ENCODE peak calls at places on chromosomes 16 and 17, in eight cellular contexts. R is hepatocyte, D is neural progenitor cell, H is GM23248, E is PC-3, V is HCT116, Z is GM23338, P is SK-N-SH. B is an unnamed sample.

GRCh38 chr16:15043344-15043743 is 12.5 kb downstream of the NTAN1 start:
- DNase-seq in R (no peak), D (no peak), H (peak; percentile 52), E (peak; percentile 67), V (no peak), Z (no peak), P (no peak), B (no peak)

GRCh38 chr16:2468725-2469398 is 2.2 kb upstream of the NTN3 start:
- DNase-seq in R (no peak), D (peak; percentile 47), H (no peak), E (no peak), V (no peak), Z (peak; percentile 42), P (peak; percentile 89), B (peak; percentile 99)

GRCh38 chr17:80696456-80696855 is 151.8 kb downstream of the RPTOR start:
- DNase-seq in R (no peak), D (no peak), H (peak; percentile 53), E (no peak), V (no peak), Z (no peak), P (peak; percentile 65), B (no peak)

GRCh38 chr16:85430523-85431381 is 182.4 kb upstream of the GSE1 start:
- DNase-seq in R (no peak), D (no peak), H (no peak), E (no peak), V (no peak), Z (no peak), P (peak; percentile 72), B (no peak)

GRCh38 chr17:55068862-55069771 is 100.6 kb downstream of the STXBP4 start:
- DNase-seq in R (no peak), D (no peak), H (no peak), E (no peak), V (no peak), Z (no peak), P (no peak), B (no peak)

GRCh38 chr16:88459366-88460055 is 6.4 kb downstream of the ZFPM1 start:
- DNase-seq in R (peak; percentile 40), D (no peak), H (no peak), E (no peak), V (no peak), Z (no peak), P (no peak), B (no peak)

GRCh38 chr17:56699186-56699895 is 105.8 kb downstream of the NOG start:
- DNase-seq in R (peak; percentile 93), D (peak; percentile 88), H (peak; percentile 99), E (peak; percentile 100), V (peak; percentile 98), Z (peak; percentile 80), P (peak; percentile 38), B (no peak)

GRCh38 chr16:4888428-4889135 is 41.3 kb downstream of the UBN1 start:
- DNase-seq in R (no peak), D (no peak), H (no peak), E (no peak), V (no peak), Z (no peak), P (no peak), B (no peak)

GRCh38 chr16:67968440-67969285 is at the start of gene SLC12A4:
- DNase-seq in R (peak; percentile 94), D (peak; percentile 80), H (peak; percentile 88), E (peak; percentile 76), V (peak; percentile 19), Z (peak; percentile 92), P (peak; percentile 99), B (peak; percentile 89)

GRCh38 chr17:9862191-9862590 is 36.5 kb downstream of the GLP2R start:
- DNase-seq in R (no peak), D (no peak), H (no peak), E (peak; percentile 11), V (no peak), Z (no peak), P (no peak), B (no peak)

GRCh38 chr16:11980167-11980844 is 3.8 kb downstream of the SNX29 start:
- DNase-seq in R (no peak), D (no peak), H (no peak), E (no peak), V (no peak), Z (no peak), P (no peak), B (no peak)

GRCh38 chr17:13584701-13585080 is 17.0 kb downstream of the HS3ST3A1 start:
- DNase-seq in R (no peak), D (no peak), H (peak; percentile 74), E (peak; percentile 49), V (no peak), Z (no peak), P (no peak), B (no peak)

GRCh38 chr16:50195276-50195675 is 42.2 kb downstream of the TENT4B start:
- DNase-seq in R (no peak), D (no peak), H (peak; percentile 68), E (peak; percentile 10), V (no peak), Z (no peak), P (no peak), B (no peak)

GRCh38 chr17:55286681-55287589 is 22.2 kb downstream of the HLF start:
- DNase-seq in R (no peak), D (no peak), H (peak; percentile 30), E (peak; percentile 17), V (peak; percentile 54), Z (no peak), P (no peak), B (no peak)

DNA sequence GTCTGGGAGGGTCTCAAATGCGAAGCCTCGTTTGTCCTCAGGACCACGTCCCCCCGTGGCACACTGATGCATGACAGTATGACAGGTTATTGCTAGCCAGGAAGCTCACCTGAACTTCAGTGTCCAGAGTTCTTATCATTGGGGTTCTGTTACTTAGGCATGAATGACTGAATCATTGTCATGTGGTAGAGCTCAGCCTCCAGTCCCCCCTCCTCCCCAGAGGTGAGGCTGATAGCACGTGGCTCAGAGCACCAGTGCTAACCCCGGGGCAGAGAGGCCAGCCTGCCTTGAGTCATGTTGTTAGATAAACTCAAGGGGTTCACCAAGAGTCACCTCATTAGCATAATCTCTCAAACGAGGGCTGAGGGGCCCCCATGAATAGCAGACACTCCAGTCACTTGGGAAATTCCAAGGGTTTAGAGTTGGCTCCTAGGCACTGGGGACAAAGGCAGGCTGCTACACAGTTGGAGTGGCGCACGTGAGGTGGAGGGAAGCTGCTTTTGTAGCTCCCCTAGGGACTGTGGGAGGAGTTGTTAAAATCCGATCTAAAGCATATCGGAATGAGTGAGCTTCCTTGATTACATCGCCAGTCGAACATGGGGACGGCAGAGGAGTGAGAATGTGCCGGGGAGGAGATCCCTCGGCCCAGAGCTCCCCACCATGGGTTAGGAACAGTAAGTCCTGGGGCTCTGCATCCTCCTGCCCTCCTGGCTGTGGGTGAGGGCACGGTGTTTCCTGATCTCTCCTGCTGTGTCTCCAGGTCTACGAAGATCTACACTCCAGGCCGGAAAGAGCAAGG is 18.2 kb downstream of the DHX38 start:
- DNase-seq in R (peak; percentile 41), D (peak; percentile 56), H (no peak), E (no peak), V (no peak), Z (no peak), P (no peak), B (no peak)
- TF ChIP-seq EZH2phosphoT487 in R (no peak), D (no peak), H (no peak), E (no peak), V (no peak), Z (no peak), P (no peak), B (no peak)

GRCh38 chr17:49745175-49746139 is 18.5 kb downstream of the FAM117A start:
- DNase-seq in R (no peak), D (no peak), H (no peak), E (no peak), V (no peak), Z (no peak), P (no peak), B (no peak)
- H3K4me1 ChIP-seq in R (no peaks in the 10 kb centered on the region), D (no peaks in the 10 kb centered on the region), H (peaks cover 11% of the 10 kb centered on the region), E (no peaks in the 10 kb centered on the region), V (no peaks in the 10 kb centered on the region), Z (peaks cover 10% of the 10 kb centered on the region), P (peaks cover 5% of the 10 kb centered on the region), B (peaks cover 98% of the 10 kb centered on the region)

DNA sequence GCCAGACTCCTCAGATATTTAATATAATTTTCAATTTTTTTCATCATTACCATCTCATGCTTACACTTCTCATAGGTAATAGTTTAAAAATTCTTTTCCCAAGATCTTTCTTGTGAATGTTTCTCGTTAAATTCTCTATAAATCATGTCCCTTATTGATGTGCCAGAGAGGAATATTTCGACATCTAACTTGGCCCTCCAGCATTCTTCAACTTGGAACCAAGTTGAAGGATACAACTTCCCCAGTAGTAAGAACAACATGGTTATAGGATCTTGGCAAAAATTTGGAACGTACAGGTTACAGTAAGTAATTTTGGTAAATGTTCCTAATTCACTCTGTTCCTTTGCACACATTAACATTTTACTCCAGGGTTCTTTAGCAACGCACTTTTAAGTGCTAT is 731.8 kb downstream of the CDH11 start:
- DNase-seq in R (no peak), D (no peak), H (no peak), E (no peak), V (no peak), Z (no peak), P (no peak), B (no peak)
- H3K27ac ChIP-seq in R (peak overlapping the region; percentile 51), D (no peak overlapping the region), H (no peak overlapping the region), E (peak overlapping the region; percentile 90), V (no peak overlapping the region), Z (no peak overlapping the region), P (no peak overlapping the region), B (no peak overlapping the region)

DNA sequence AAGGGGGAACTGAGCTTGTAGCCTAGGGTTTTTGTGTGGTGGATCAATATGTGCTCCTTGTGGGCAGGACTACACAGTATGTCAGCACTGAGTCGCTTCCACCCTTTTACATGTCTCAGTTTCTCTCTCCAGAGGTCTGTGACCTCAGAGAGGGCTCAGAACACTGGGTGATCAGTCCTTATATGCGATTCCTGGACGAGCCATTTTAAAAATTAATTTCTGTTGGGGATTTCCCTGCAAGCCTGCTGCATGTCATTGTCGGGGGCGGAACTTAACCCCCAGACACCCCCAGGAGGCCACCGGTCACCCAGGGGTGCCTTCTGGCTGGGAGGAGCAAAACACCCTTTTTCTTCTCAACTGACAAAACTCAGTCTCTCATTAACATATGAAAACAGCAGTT is 14.1 kb downstream of the DHRS7B start:
- DNase-seq in R (no peak), D (no peak), H (no peak), E (no peak), V (no peak), Z (no peak), P (no peak), B (peak; percentile 41)
- TF ChIP-seq EZH2phosphoT487 in R (no peak), D (no peak), H (no peak), E (no peak), V (no peak), Z (no peak), P (no peak), B (no peak)

GRCh38 chr17:43031666-43032065 is 6.6 kb downstream of the RND2 start:
- DNase-seq in R (no peak), D (no peak), H (no peak), E (no peak), V (no peak), Z (no peak), P (no peak), B (no peak)
- H3K4me1 ChIP-seq in R (no peaks in the 10 kb centered on the region), D (peaks cover 51% of the 10 kb centered on the region), H (no peaks in the 10 kb centered on the region), E (no peaks in the 10 kb centered on the region), V (no peaks in the 10 kb centered on the region), Z (peaks cover 60% of the 10 kb centered on the region), P (no peaks in the 10 kb centered on the region), B (no peaks in the 10 kb centered on the region)

DNA sequence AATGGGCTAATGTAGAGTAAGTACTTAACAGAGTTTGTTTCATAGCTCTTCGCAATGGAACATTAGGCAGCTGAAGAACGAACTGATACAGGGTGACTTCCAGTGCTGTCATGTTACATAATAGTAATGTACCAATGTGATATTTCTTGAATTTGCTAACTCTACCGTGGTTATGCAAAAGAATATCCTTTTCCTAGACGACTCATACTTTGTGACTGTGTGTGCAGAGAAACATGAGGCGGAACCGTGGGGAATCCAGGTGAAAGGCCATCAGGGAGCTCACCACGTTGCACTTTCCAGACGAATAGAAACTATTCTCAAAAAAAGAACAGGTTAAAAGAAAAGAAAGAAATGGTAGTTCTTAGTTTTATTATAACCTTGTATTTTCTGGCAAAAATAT is 13.2 kb downstream of the NOB1 start:
- DNase-seq in R (no peak), D (no peak), H (no peak), E (peak; percentile 29), V (no peak), Z (no peak), P (no peak), B (no peak)
- H3K27ac ChIP-seq in R (no peak overlapping the region), D (no peak overlapping the region), H (no peak overlapping the region), E (peak overlapping the region; percentile 46), V (no peak overlapping the region), Z (no peak overlapping the region), P (peak overlapping the region; percentile 12), B (no peak overlapping the region)